ENCODE peak calls at places on chromosome X, in nine cellular contexts. T is HepG2, U is transverse colon, W is AG04449, N is GM12865, I is fibroblast of mammary gland, Q is lower leg skin, V is epithelial cell of esophagus, M is HFF-Myc. D is an unnamed sample.

GRCh38 chrX:72053508-72053907 is 78.2 kb downstream of the RTL5 start:
- DNase-seq in T (no peak), U (no peak), W (no peak), N (no peak), I (no peak), Q (peak; percentile 9), V (no peak), M (no peak), D (no peak)

GRCh38 chrX:150546711-150547153 is 21.7 kb upstream of the MTM1 start:
- DNase-seq in T (no peak), U (no peak), W (no peak), N (no peak), I (no peak), Q (no peak), V (no peak), M (no peak), D (no peak)

GRCh38 chrX:38312436-38312835 is 14.9 kb downstream of the RPGR start:
- DNase-seq in T (no peak), U (no peak), W (no peak), N (no peak), I (peak; percentile 92), Q (no peak), V (peak; percentile 84), M (no peak), D (no peak)

GRCh38 chrX:124518888-124519287 is 172.5 kb downstream of the SH2D1A start:
- DNase-seq in T (no peak), U (no peak), W (peak; percentile 41), N (no peak), I (peak; percentile 32), Q (no peak), V (peak; percentile 64), M (no peak), D (no peak)

GRCh38 chrX:97446298-97446882 is 562.7 kb downstream of the RPA4 start:
- DNase-seq in T (no peak), U (no peak), W (no peak), N (no peak), I (peak; percentile 7), Q (no peak), V (peak; percentile 2), M (no peak), D (no peak)

GRCh38 chrX:53320543-53321215 is 39.3 kb upstream of the IQSEC2 start:
- DNase-seq in T (no peak), U (peak; percentile 17), W (no peak), N (no peak), I (no peak), Q (no peak), V (no peak), M (no peak), D (peak; percentile 16)

GRCh38 chrX:134528936-134529335 is 69.0 kb downstream of the HPRT1 start:
- DNase-seq in T (no peak), U (no peak), W (no peak), N (peak; percentile 32), I (no peak), Q (no peak), V (no peak), M (no peak), D (no peak)

GRCh38 chrX:13966071-13966850 is 63.4 kb downstream of the GEMIN8 start:
- DNase-seq in T (no peak), U (no peak), W (no peak), N (no peak), I (no peak), Q (no peak), V (no peak), M (no peak), D (no peak)

GRCh38 chrX:39665830-39666518 is 431.8 kb downstream of the BCOR start:
- DNase-seq in T (no peak), U (no peak), W (no peak), N (no peak), I (peak; percentile 58), Q (no peak), V (no peak), M (no peak), D (no peak)

GRCh38 chrX:57822398-57822797 is 87.9 kb downstream of the ZXDA start:
- DNase-seq in T (no peak), U (no peak), W (no peak), N (no peak), I (no peak), Q (no peak), V (no peak), M (no peak), D (no peak)
- H3K4me3 ChIP-seq in T (no peak overlapping the region), U (no peak overlapping the region), W (no peak overlapping the region), N (no peak overlapping the region), I (no peak overlapping the region), Q (no peak overlapping the region), V (no peak overlapping the region), M (no peak overlapping the region), D (no peak overlapping the region)

GRCh38 chrX:104309169-104309568 is 54.4 kb upstream of the ESX1 start:
- DNase-seq in T (no peak), U (no peak), W (no peak), N (no peak), I (no peak), Q (no peak), V (no peak), M (no peak), D (no peak)
- H3K4me3 ChIP-seq in T (no peak overlapping the region), U (no peak overlapping the region), W (no peak overlapping the region), N (no peak overlapping the region), I (no peak overlapping the region), Q (no peak overlapping the region), V (no peak overlapping the region), M (no peak overlapping the region), D (no peak overlapping the region)

DNA sequence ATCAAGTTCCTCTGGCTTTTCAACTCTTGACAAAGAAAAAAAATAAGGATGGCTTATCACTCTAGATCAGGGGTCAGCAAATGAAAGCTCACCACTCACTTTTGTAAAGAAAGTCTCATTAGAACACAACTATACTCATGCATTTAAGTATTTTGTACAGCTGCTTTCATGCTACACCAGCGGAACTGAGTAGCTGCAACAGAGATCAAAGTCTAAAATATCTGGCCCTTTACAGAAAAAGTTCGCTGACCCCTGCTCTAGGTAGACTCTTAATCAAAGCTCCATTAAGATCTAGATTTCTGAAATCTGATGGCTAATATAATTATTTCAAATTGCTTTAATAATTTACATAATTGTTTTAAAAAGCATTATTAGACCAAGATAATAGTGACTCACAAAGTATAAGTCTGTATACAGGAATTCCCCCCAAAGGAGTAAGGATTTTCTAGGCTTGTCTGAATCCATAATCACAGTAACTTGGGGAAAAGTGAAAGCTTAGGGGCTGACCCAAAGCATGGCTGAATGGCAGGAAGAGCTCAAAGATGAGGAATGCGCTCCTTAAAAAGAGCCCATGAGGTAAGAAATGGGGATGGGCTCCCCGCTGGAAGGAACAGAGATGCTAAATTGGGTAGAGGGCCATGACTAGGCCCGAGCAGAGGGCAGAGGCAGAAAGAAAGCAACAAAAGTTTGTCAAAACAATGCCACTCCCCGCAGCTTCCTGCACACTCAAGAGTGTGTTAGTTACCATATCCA is 140.3 kb downstream of the SH3KBP1 start:
- DNase-seq in T (peak; percentile 29), U (no peak), W (no peak), N (no peak), I (no peak), Q (no peak), V (no peak), M (no peak), D (no peak)
- H3K4me3 ChIP-seq in T (no peak overlapping the region), U (no peak overlapping the region), W (no peak overlapping the region), N (peak overlapping the region; percentile 47), I (no peak overlapping the region), Q (no peak overlapping the region), V (no peak overlapping the region), M (no peak overlapping the region), D (no peak overlapping the region)

GRCh38 chrX:69457756-69458155 is 46.4 kb upstream of the NALF2 start:
- DNase-seq in T (no peak), U (no peak), W (no peak), N (no peak), I (no peak), Q (no peak), V (no peak), M (no peak), D (no peak)
- H3K4me3 ChIP-seq in T (no peak overlapping the region), U (no peak overlapping the region), W (no peak overlapping the region), N (no peak overlapping the region), I (no peak overlapping the region), Q (no peak overlapping the region), V (no peak overlapping the region), M (no peak overlapping the region), D (no peak overlapping the region)

GRCh38 chrX:45849261-45849660 is 648.6 kb upstream of the DIPK2B start:
- DNase-seq in T (peak; percentile 61), U (no peak), W (no peak), N (no peak), I (peak; percentile 86), Q (no peak), V (peak; percentile 83), M (peak; percentile 50), D (peak; percentile 30)
- H3K4me3 ChIP-seq in T (peak overlapping the region; percentile 77), U (no peak overlapping the region), W (peak overlapping the region; percentile 77), N (no peak overlapping the region), I (peak overlapping the region; percentile 74), Q (no peak overlapping the region), V (peak overlapping the region; percentile 72), M (peak overlapping the region; percentile 61), D (no peak overlapping the region)

DNA sequence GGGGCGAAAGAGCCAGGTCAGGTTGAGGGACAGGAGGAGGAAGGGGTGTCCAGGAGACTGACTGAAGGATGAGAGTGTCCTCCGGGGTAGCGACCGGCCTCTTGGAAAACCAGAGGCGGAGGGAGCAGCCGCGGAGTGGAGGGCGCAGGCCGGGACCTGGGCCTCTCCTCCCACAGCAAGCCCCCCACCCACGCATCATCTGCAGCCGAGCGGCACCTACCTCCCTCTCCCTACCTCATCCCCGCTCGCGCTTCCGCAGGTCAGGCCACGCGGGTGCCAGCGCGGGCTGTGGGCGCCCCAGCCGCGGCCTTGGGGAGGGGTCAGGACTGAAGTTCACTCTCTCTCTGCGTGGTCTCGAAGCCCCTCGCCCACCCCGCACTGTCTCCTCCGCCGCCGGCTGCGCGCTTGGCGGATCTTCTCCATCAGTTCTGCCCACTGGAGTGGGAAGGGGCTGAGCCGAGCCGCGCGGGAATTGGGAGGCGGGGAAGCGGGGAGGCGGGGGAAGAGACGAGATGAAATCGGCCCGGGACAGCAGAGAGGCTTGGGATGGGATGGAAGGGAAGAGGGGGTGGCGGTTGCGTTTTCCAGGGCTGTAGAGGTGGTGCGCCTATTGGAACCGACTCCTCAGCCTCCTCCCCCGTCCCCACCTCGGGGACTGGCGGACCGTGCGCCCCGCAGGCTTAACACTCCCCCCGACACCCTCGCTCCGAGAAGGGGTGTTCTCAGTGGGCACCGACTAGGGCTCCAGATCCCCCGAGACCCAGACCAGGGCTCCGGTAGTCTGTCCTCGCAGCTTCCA is 1.8 kb downstream of the NLGN4X start:
- DNase-seq in T (no peak), U (no peak), W (no peak), N (no peak), I (no peak), Q (no peak), V (no peak), M (no peak), D (peak; percentile 53)
- H3K4me3 ChIP-seq in T (no peak overlapping the region), U (peak overlapping the region; percentile 42), W (no peak overlapping the region), N (no peak overlapping the region), I (no peak overlapping the region), Q (no peak overlapping the region), V (peak overlapping the region; percentile 38), M (no peak overlapping the region), D (peak overlapping the region; percentile 65)

GRCh38 chrX:154464806-154465365 is 6.8 kb downstream of the PLXNA3 start:
- DNase-seq in T (no peak), U (no peak), W (no peak), N (no peak), I (no peak), Q (no peak), V (no peak), M (no peak), D (no peak)
- H3K4me3 ChIP-seq in T (no peak overlapping the region), U (no peak overlapping the region), W (no peak overlapping the region), N (no peak overlapping the region), I (no peak overlapping the region), Q (no peak overlapping the region), V (no peak overlapping the region), M (no peak overlapping the region), D (no peak overlapping the region)